ENCODE peak calls at places on chromosome 16, in four cellular contexts. M is neuronal stem cell, J is left ventricle myocardium inferior, Q is A549. I is an unnamed sample.
A peak's percentile ranks its signal among the peaks of the same experiment; 100 is the strongest.

GRCh38 chr16:10876799-10877341 is at the start of gene CIITA:
- DNase-seq in Q (no peak), M (no peak), J (peak; percentile 74), I (no peak)

GRCh38 chr16:83973581-83974385 is 5.7 kb downstream of the NECAB2 start:
- DNase-seq in J (no peak), M (no peak), Q (no peak), I (no peak)

GRCh38 chr16:6643083-6643686 is 689.5 kb upstream of the RBFOX1 start:
- DNase-seq in M (peak; percentile 70), Q (peak; percentile 2), J (no peak), I (peak; percentile 25)

GRCh38 chr16:20898938-20899502 is 1.1 kb downstream of the DCUN1D3 start:
- DNase-seq in Q (no peak), M (no peak), J (no peak), I (no peak)

GRCh38 chr16:477287-477686 is 50.2 kb upstream of the CAPN15 start:
- DNase-seq in Q (no peak), J (peak; percentile 27), M (no peak), I (no peak)

GRCh38 chr16:48049832-48050231 is 106.0 kb downstream of the ABCC12 start:
- DNase-seq in Q (no peak), J (no peak), M (no peak), I (no peak)

GRCh38 chr16:78437352-78437968 is 338.0 kb downstream of the WWOX start:
- DNase-seq in Q (peak; percentile 38), M (peak; percentile 21), J (no peak), I (peak; percentile 23)

GRCh38 chr16:1429631-1430030 is 1.2 kb upstream of the PERCC1 start:
- DNase-seq in J (no peak), Q (no peak), M (no peak), I (peak; percentile 8)

GRCh38 chr16:70735141-70735979 is 49.5 kb upstream of the MTSS2 start:
- DNase-seq in Q (no peak), J (peak; percentile 54), M (no peak), I (no peak)

GRCh38 chr16:79599837-79600635 is 501 bp downstream of the MAF start:
- DNase-seq in Q (peak; percentile 19), J (peak; percentile 73), M (peak; percentile 77), I (no peak)

GRCh38 chr16:65619606-65620005 is 497.7 kb upstream of the CDH11 start:
- DNase-seq in M (no peak), Q (no peak), J (no peak), I (no peak)

GRCh38 chr16:50821586-50821985 is 79.7 kb downstream of the CYLD start:
- DNase-seq in J (no peak), Q (no peak), M (no peak), I (no peak)

GRCh38 chr16:908526-909155 is 62.1 kb downstream of the LMF1 start:
- DNase-seq in M (no peak), Q (no peak), J (no peak), I (peak; percentile 7)

GRCh38 chr16:4511441-4512082 is 27.0 kb downstream of the CDIP1 start:
- DNase-seq in J (peak; percentile 65), M (peak; percentile 50), Q (peak; percentile 80), I (peak; percentile 75)

GRCh38 chr16:83031524-83031923 is 404.8 kb downstream of the CDH13 start:
- DNase-seq in Q (no peak), M (no peak), J (no peak), I (no peak)

GRCh38 chr16:50618238-50618918 is 62.7 kb downstream of the SNX20 start:
- DNase-seq in Q (no peak), J (no peak), M (no peak), I (no peak)

GRCh38 chr16:29306953-29307597 is 99.4 kb downstream of the NPIPB11 start:
- DNase-seq in J (no peak), M (no peak), Q (no peak), I (no peak)

GRCh38 chr16:31301708-31302400 is 42.1 kb downstream of the ITGAM start:
- DNase-seq in J (no peak), M (no peak), Q (peak; percentile 8), I (no peak)

GRCh38 chr16:47715442-47716054 is 254.4 kb downstream of the PHKB start:
- DNase-seq in M (no peak), Q (no peak), J (no peak), I (no peak)

GRCh38 chr16:71421911-71422310 is 19.9 kb downstream of the TLE7 start:
- DNase-seq in M (no peak), J (no peak), Q (peak; percentile 51), I (peak; percentile 40)

GRCh38 chr16:12580809-12581208 is 222.9 kb downstream of the CPPED1 start:
- DNase-seq in J (no peak), M (no peak), Q (no peak), I (no peak)

GRCh38 chr16:29315916-29316517 is 90.5 kb downstream of the NPIPB11 start:
- DNase-seq in M (peak; percentile 26), J (no peak), Q (no peak), I (peak; percentile 41)

GRCh38 chr16:87515475-87516330 is 22.9 kb upstream of the ZCCHC14 start:
- DNase-seq in J (no peak), Q (no peak), M (no peak), I (no peak)

GRCh38 chr16:86992587-86992986 is 324.6 kb downstream of the C16orf95 start:
- DNase-seq in J (no peak), Q (no peak), M (no peak), I (no peak)

DNA sequence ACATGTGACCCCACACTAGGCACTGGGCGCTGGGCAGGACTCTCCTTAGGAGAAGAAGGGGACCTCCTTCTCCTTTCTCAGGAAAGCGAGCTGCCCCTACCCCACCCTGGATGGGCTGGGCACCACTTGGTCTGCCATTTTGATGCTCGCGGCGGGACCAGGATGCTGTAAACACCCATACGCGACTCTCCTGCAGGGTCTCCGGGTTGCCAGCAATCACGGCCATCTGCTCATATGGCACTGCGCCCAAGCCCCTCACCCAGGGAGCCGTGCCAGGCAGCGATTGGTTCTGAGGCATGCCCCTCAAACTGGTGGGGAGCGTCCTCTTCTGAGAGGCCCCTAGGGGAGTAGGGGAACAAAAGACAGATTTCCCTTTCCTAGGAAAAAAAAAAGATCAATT is 99.0 kb downstream of the C16orf78 start:
- DNase-seq in Q (no peak), J (no peak), M (no peak), I (no peak)
- H3K4me1 ChIP-seq in Q (no peaks in the 10 kb centered on the region), J (no peaks in the 10 kb centered on the region), M (no peaks in the 10 kb centered on the region), I (no peaks in the 10 kb centered on the region)

GRCh38 chr16:14511798-14512131 is 118.3 kb downstream of the PARN start:
- DNase-seq in J (no peak), M (no peak), Q (no peak), I (no peak)
- H3K4me3 ChIP-seq in J (no peak overlapping the region), M (no peak overlapping the region), Q (no peak overlapping the region), I (no peak overlapping the region)

DNA sequence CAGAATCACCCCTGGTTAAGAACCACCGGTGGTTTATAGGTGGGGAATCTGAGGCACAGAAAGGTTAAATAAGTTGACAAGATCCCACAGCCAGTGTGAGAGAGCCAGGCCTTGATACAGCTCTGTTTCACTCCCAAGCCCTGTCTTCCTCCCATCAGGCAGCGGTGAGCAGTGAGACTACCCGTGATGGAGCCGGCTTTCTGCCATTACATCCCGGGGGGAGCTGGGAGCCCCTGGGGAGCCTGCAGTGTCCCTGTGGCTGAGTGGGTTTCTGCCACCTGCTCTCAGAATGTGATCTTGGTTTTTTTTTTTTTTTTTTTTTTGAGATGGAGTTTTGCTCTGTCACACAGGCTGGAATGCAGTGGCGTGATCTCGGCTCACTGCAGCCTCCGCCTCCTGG is 66.4 kb downstream of the ABCC1 start:
- DNase-seq in Q (no peak), M (no peak), J (no peak), I (no peak)
- H3K4me1 ChIP-seq in Q (peaks cover 82% of the 10 kb centered on the region), M (no peaks in the 10 kb centered on the region), J (peaks cover 39% of the 10 kb centered on the region), I (peaks cover 2% of the 10 kb centered on the region)

DNA sequence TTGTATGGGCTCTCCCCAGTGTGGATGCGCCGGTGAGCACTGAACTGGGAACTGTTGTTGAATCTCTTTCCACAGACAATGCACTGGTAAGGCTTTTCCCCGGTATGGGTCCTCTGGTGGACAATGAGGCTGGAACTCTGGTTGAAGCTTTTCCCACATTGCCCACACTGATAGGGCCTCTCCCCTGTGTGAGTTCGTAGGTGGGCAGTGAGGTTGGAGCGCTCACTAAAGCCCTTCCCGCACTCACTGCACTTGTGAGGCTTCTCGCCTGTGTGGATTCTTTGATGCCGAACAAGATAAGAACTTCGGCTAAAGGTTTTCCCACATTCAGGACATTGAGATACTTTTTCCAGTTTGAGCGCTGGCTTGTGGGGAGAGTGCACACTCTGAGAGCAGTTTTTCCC is 17.8 kb downstream of the ZSCAN32 start:
- DNase-seq in J (no peak), Q (no peak), M (no peak), I (no peak)
- H3K4me3 ChIP-seq in J (no peak overlapping the region), Q (no peak overlapping the region), M (no peak overlapping the region), I (no peak overlapping the region)

GRCh38 chr16:56910114-56910511 is 21.8 kb upstream of the HERPUD1 start:
- DNase-seq in J (no peak), M (no peak), Q (no peak), I (no peak)
- H3K4me1 ChIP-seq in J (peaks cover 36% of the 10 kb centered on the region), M (peaks cover 12% of the 10 kb centered on the region), Q (no peaks in the 10 kb centered on the region), I (peaks cover 3% of the 10 kb centered on the region)

DNA sequence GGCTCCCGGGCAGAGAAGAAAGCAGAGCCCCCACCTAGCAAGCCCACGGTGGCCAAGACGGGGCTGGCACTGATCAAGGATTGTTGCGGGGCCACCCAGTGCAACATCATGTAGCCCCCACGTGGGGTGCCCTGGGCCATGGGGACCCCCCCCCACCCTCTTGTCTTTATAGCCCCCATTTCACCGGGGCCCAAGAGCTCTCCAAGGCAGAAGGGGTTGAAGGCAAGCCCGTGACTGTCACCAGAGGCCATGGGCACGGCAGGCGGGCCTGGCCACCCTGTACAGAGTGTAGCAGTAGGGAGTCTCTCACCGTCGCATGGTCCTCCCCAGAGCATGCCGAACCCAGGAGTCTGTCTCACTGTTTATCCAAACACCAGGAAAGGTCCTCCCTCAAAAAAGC is 56.2 kb downstream of the MARF1 start:
- DNase-seq in M (no peak), Q (no peak), J (no peak), I (no peak)
- H3K4me3 ChIP-seq in M (no peak overlapping the region), Q (no peak overlapping the region), J (no peak overlapping the region), I (no peak overlapping the region)

DNA sequence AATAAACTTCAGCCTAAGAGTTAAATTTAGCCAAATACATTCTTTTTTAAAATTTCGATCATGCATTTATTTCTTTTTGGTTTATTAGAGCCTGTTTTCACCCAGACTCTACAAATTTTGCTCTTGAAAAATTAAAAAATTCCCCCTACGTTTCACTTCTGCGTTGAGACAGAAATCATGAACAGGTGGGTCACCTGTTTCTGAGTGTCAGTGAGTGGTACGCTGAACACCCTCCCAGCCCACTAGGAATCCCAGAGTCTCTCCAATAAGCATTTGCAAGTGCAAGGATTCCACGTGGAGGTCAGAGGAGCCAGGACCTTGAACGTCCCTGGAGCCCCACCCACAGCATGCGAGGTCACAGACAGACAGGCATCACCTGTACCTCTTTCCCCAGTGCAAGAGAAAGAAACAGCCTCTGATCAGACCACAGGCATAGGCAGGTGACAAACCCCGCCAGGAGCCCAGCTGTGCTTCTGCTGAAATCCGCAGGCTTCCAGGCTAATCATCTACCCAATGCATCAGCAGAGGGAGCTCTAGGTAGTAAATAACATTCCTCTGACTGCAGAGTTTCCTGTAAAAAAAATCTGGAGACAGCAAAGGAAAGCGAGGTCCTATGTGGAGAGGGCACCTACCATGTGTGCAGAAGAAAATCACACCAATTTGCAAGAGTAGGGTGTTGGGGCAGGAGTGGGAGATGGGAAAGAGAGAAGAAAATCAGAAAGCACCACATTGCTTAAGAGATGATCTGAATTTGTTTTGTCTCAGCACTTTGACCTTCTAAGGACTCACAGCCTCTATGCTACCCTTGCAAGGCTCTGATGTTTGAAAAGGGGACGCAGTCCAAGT is 5.9 kb upstream of the XYLT1 start:
- DNase-seq in Q (peak; percentile 77), M (no peak), J (no peak), I (peak; percentile 45)
- H3K4me1 ChIP-seq in Q (no peaks in the 10 kb centered on the region), M (peaks cover 4% of the 10 kb centered on the region), J (no peaks in the 10 kb centered on the region), I (no peaks in the 10 kb centered on the region)

DNA sequence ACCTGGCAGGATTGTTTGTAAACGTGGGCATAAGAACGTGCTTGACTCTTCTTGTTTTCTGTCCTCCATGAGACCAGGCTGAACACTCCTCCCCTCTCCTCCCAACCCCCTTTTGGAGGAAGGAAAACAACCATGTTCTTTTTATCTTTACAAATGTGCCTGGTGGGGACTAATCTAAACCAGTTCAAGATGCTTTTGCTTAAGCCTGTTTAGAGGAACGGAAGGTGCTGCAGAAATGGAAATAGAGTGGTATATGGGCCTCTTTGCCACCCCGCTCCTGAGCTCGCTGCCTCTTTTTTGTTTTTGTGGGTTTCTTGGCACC is 288.1 kb downstream of the FTO start:
- DNase-seq in Q (no peak), J (no peak), M (no peak), I (no peak)
- H3K4me3 ChIP-seq in Q (no peak overlapping the region), J (no peak overlapping the region), M (no peak overlapping the region), I (no peak overlapping the region)